ENCODE peak calls at places on chromosomes 3 and 15, in four cellular contexts. P, J, S and V are unnamed samples.

GRCh38 chr3:127690106-127690505 is 17.4 kb downstream of the ABTB1 start:
- DNase-seq in S (peak), J (peak), P (no peak), V (no peak)

GRCh38 chr3:46549408-46549904 is 16.6 kb downstream of the LRRC2 start:
- DNase-seq in S (no peak), P (no peak), J (no peak), V (no peak)

GRCh38 chr3:65729553-65729952 is 309.2 kb downstream of the MAGI1 start:
- DNase-seq in P (no peak), S (no peak), J (no peak), V (no peak)

GRCh38 chr15:101148166-101148880 is 103.5 kb downstream of the CHSY1 start:
- DNase-seq in P (no peak), J (no peak), S (no peak), V (no peak)

GRCh38 chr3:46114324-46114988 is 87.2 kb upstream of the XCR1 start:
- DNase-seq in J (peak), P (no peak), S (peak), V (no peak)

GRCh38 chr3:45148921-45149320 is 2.7 kb upstream of the CDCP1 start:
- DNase-seq in S (no peak), P (no peak), J (no peak), V (no peak)

GRCh38 chr15:53918180-53919079 is 59.8 kb upstream of the UNC13C start:
- DNase-seq in P (no peak), S (no peak), J (no peak), V (no peak)

GRCh38 chr3:189355481-189356201 is 183.9 kb downstream of the TPRG1 start:
- DNase-seq in S (peak), P (no peak), J (peak), V (peak)

GRCh38 chr3:128260275-128260674 is 107.0 kb downstream of the EEFSEC start:
- DNase-seq in P (no peak), S (no peak), J (no peak), V (no peak)

GRCh38 chr3:127634653-127635052 is 5.7 kb downstream of the PODXL2 start:
- DNase-seq in P (no peak), J (no peak), S (no peak), V (no peak)